ENCODE peak calls at places on chromosomes 13 and 19, in six cellular contexts. N is activated T-cell treated with anti-CD3 and anti-CD28 coated beads for 48 hours; Y is activated CD4-positive, alpha-beta T cell treated with anti-CD3 and anti-CD28 coated beads, Interleukin-2, amount 50 U/mL, for 1 hour; C is NCI-H524; Z is HEK293T; B is GM12865. X is an unnamed sample.

GRCh38 chr19:33683881-33684549 is 62.3 kb downstream of the CHST8 start:
- DNase-seq in B (peak; percentile 17), C (peak; percentile 67), Z (peak; percentile 67), Y (no peak), N (peak; percentile 1), X (peak; percentile 26)

GRCh38 chr13:112150352-112150751 is 83.4 kb downstream of the SOX1 start:
- DNase-seq in N (no peak), Y (no peak), Z (no peak), B (no peak), C (no peak), X (no peak)

GRCh38 chr13:36904219-36904618 is 15.8 kb downstream of the SMAD9 start:
- DNase-seq in Z (no peak), B (no peak), N (no peak), Y (no peak), C (peak; percentile 96), X (no peak)

GRCh38 chr13:50323440-50324070 is 308.3 kb downstream of the KCNRG start:
- DNase-seq in Z (no peak), Y (no peak), N (no peak), B (no peak), C (no peak), X (no peak)

GRCh38 chr19:45712699-45713067 is 18.0 kb downstream of the FBXO46 start:
- DNase-seq in C (no peak), Y (no peak), N (no peak), Z (no peak), B (no peak), X (no peak)

GRCh38 chr19:41705393-41706174 is 2.8 kb upstream of the CEACAM5 start:
- DNase-seq in N (peak; percentile 12), Y (peak; percentile 25), Z (peak; percentile 23), C (no peak), B (peak; percentile 13), X (peak; percentile 82)

GRCh38 chr19:50820549-50821247 is 2.9 kb downstream of the KLK1 start:
- DNase-seq in N (no peak), B (peak; percentile 60), Z (no peak), C (no peak), Y (no peak), X (no peak)

GRCh38 chr13:39765801-39766463 is 110.5 kb downstream of the COG6 start:
- DNase-seq in Y (no peak), N (no peak), Z (no peak), C (peak; percentile 99), B (peak; percentile 34), X (peak; percentile 81)

X was measured in HT-29.